ENCODE peak calls at places on chromosomes 16 and 17, in six cellular contexts. R, A, L, S, H and I are unnamed samples.

GRCh38 chr16:52469775-52470174 is 77.2 kb downstream of the TOX3 start:
- DNase-seq in L (no peak), R (no peak), H (no peak), S (no peak), A (peak), I (no peak)

GRCh38 chr16:27841061-27841801 is 222.3 kb downstream of the GSG1L start:
- DNase-seq in A (no peak), H (no peak), S (no peak), R (no peak), L (no peak), I (no peak)

GRCh38 chr17:72457712-72458111 is 336.9 kb downstream of the SOX9 start:
- DNase-seq in A (no peak), R (no peak), S (no peak), H (no peak), L (no peak), I (no peak)

GRCh38 chr16:19844945-19845641 is 39.6 kb downstream of the GPRC5B start:
- DNase-seq in R (peak), S (no peak), L (no peak), A (peak), H (no peak), I (peak)

GRCh38 chr16:76193851-76194620 is 83.2 kb upstream of the CNTNAP4 start:
- DNase-seq in R (no peak), A (no peak), L (no peak), H (no peak), S (no peak), I (peak)

GRCh38 chr17:38361700-38362465 is 10.2 kb downstream of the SOCS7 start:
- DNase-seq in L (no peak), A (no peak), S (no peak), H (no peak), R (peak), I (no peak)

GRCh38 chr17:47994714-47995113 is 23.8 kb downstream of the CDK5RAP3 start:
- DNase-seq in R (no peak), L (no peak), S (no peak), A (no peak), H (no peak), I (no peak)

GRCh38 chr16:71807905-71808592 is 585 bp downstream of the AP1G1 start:
- DNase-seq in S (peak), L (peak), R (peak), A (no peak), H (no peak), I (peak)

GRCh38 chr17:68868708-68869107 is 86.5 kb downstream of the ABCA8 start:
- DNase-seq in A (peak), R (peak), H (no peak), L (peak), S (no peak), I (peak)

GRCh38 chr16:66927012-66927436 is 1.7 kb upstream of the RRAD start:
- DNase-seq in S (peak), R (peak), H (no peak), L (no peak), A (peak), I (peak)

GRCh38 chr17:42623732-42624596 is 14.5 kb downstream of the TUBG1 start:
- DNase-seq in A (peak), S (no peak), L (no peak), H (no peak), R (no peak), I (peak)

GRCh38 chr17:55067697-55068439 is 99.3 kb downstream of the STXBP4 start:
- DNase-seq in R (peak), A (peak), S (no peak), H (no peak), L (no peak), I (peak)

GRCh38 chr16:85863384-85863774 is 35.6 kb upstream of the IRF8 start:
- DNase-seq in R (no peak), H (no peak), S (no peak), L (no peak), A (peak), I (no peak)

GRCh38 chr17:51351890-51352289 is 91.5 kb downstream of the UTP18 start:
- DNase-seq in S (peak), A (peak), L (no peak), H (no peak), R (no peak), I (peak)

GRCh38 chr17:69884361-69884760 is 190.7 kb upstream of the KCNJ16 start:
- DNase-seq in R (no peak), S (no peak), A (no peak), L (no peak), H (no peak), I (no peak)
- TF ChIP-seq CTCF in R (no peak), S (no peak), A (no peak), L (no peak), H (no peak), I (no peak)

GRCh38 chr17:81120695-81121621 is 44.3 kb upstream of the PVALEF start:
- DNase-seq in A (no peak), L (no peak), H (no peak), R (no peak), S (no peak), I (no peak)
- TF ChIP-seq CTCF in A (no peak), L (no peak), H (no peak), R (no peak), S (no peak), I (no peak)

DNA sequence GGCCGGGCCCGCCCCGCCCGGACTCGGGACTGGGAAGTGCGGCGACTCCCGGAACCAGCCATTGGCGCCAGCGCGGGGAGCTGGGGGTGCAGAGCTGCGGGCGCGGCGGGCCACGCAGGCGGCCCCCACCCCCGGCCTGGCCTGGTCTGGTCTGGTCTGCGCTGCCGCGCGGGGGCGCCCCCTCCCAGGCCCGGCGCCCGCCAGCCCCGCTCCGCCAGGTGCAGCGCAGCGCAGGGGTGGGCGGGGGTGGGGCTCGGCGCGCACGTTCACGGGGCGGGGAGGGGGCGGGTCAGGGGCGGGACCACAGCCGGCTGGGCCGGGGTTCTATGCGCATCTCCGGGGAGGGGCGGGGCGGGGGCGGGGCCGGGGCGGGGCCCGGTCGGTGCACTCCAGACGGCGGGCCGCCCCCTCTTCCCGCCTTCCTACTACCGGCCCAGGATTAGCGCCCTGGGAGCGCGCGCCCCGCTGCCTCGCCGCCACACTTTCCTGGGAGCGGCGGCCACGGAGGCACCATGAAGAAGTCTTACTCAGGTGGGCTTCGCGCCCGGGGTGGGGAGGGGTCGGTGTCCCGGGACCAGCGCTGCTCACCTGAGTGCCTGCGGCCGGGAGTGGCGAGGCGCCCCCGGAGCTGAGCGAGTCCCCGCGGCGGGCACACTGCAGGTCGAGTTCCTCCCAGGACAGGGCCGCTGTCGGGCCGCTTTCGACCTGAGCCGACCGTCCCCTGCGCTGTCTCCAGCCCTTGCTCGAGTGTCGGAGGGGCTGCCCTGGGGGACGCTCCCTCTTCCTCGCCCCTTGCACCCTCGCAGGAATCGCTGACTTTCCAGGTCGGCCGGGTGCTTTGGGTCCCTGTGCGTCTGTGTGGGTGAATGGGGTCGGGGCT is 140.5 kb downstream of the SEC14L1 start:
- DNase-seq in A (peak), S (peak), H (peak), R (peak), L (peak), I (no peak)
- TF ChIP-seq CTCF in A (no peak), S (no peak), H (no peak), R (no peak), L (peak), I (no peak)

GRCh38 chr17:36855459-36855858 is 81.8 kb upstream of the LHX1 start:
- DNase-seq in L (no peak), A (no peak), H (no peak), R (no peak), S (no peak), I (no peak)
- TF ChIP-seq CTCF in L (no peak), A (no peak), H (no peak), R (no peak), S (no peak), I (no peak)

GRCh38 chr16:9046667-9047055 is 44.8 kb upstream of the HAPSTR1 start:
- DNase-seq in R (no peak), S (no peak), L (no peak), A (no peak), H (no peak), I (no peak)

GRCh38 chr16:9049241-9049640 is 42.2 kb upstream of the HAPSTR1 start:
- DNase-seq in H (no peak), R (peak), L (no peak), S (no peak), A (peak), I (peak)

GRCh38 chr16:9050102-9050830 is 41.2 kb upstream of the HAPSTR1 start:
- DNase-seq in R (no peak), H (no peak), S (no peak), L (no peak), A (peak), I (peak)

GRCh38 chr16:9047689-9048301 is 43.6 kb upstream of the HAPSTR1 start:
- DNase-seq in L (peak), A (peak), H (no peak), S (peak), R (peak), I (peak)

DNA sequence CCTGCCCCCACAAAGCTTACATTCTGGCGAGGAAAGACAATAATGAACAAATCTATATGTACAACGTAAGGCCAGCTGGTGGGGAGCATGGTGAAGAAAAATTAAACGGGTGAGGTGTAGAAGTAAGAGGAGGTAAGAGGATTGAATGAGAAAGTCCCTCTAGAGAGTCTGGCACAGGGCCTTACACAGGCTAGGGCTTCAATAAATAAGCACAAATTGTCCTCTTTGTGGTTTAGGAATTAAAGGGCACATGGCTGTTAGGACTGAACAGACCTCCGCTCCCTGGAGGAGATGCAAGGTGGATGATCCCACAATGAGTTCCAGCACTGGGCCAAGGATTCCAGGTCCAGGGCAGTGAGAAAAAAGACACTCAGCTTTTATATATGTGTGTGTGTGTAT is 43.1 kb upstream of the HAPSTR1 start:
- DNase-seq in A (peak), S (no peak), H (no peak), L (no peak), R (no peak), I (peak)
- TF ChIP-seq CTCF in A (no peak), S (no peak), H (no peak), L (no peak), R (no peak), I (no peak)

GRCh38 chr17:63032141-63032540 is 66.1 kb downstream of the TANC2 start:
- DNase-seq in H (no peak), L (no peak), A (no peak), S (no peak), R (no peak), I (no peak)
- TF ChIP-seq CTCF in H (no peak), L (no peak), A (no peak), S (no peak), R (no peak), I (no peak)

GRCh38 chr17:10681866-10682446 is 15.4 kb downstream of the SCO1 start:
- DNase-seq in H (no peak), R (peak), A (peak), L (no peak), S (no peak), I (no peak)

GRCh38 chr17:10683853-10684252 is 13.5 kb downstream of the SCO1 start:
- DNase-seq in A (peak), L (no peak), H (no peak), R (peak), S (no peak), I (peak)

DNA sequence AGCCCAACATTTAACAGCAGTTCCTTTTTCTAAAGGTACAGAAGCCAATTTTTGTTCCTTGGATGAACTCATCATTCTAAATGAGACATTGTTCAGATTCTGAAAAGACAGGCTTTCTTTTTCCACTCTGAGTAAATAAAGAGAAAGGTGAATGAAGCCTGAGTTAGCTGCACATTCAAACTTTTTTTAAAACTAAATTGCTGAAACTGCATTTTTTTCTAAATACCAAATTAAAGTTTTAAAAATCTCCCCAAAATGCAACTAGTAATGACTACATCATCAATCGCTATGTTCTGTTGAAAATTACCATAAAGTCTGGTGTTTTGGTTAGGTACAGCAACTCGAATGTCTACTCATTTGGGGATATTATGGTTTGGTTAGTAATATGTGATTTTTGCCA is 9.8 kb downstream of the SCO1 start:
- DNase-seq in A (no peak), S (no peak), R (no peak), H (no peak), L (no peak), I (no peak)
- TF ChIP-seq CTCF in A (no peak), S (no peak), R (no peak), H (no peak), L (no peak), I (no peak)

GRCh38 chr16:50676684-50677225 is 4.4 kb downstream of the SNX20 start:
- DNase-seq in H (no peak), L (no peak), S (no peak), R (no peak), A (no peak), I (no peak)
- TF ChIP-seq CTCF in H (no peak), L (no peak), S (no peak), R (no peak), A (no peak), I (no peak)

GRCh38 chr17:18322522-18322921 is 7.4 kb downstream of the SMCR8 start:
- DNase-seq in R (no peak), A (no peak), S (no peak), L (no peak), H (no peak), I (no peak)
- TF ChIP-seq CTCF in R (no peak), A (no peak), S (no peak), L (no peak), H (no peak), I (no peak)

GRCh38 chr16:73569266-73569665 is 521.3 kb upstream of the ZFHX3 start:
- DNase-seq in L (no peak), S (no peak), R (no peak), A (no peak), H (no peak), I (no peak)

GRCh38 chr16:73568769-73569168 is 520.8 kb upstream of the ZFHX3 start:
- DNase-seq in L (no peak), R (no peak), H (no peak), S (no peak), A (no peak), I (no peak)

GRCh38 chr16:73563709-73564108 is 515.8 kb upstream of the ZFHX3 start:
- DNase-seq in A (no peak), L (no peak), H (no peak), S (no peak), R (no peak), I (no peak)

GRCh38 chr16:73565925-73566324 is 518.0 kb upstream of the ZFHX3 start:
- DNase-seq in A (no peak), R (no peak), H (no peak), S (no peak), L (no peak), I (no peak)

DNA sequence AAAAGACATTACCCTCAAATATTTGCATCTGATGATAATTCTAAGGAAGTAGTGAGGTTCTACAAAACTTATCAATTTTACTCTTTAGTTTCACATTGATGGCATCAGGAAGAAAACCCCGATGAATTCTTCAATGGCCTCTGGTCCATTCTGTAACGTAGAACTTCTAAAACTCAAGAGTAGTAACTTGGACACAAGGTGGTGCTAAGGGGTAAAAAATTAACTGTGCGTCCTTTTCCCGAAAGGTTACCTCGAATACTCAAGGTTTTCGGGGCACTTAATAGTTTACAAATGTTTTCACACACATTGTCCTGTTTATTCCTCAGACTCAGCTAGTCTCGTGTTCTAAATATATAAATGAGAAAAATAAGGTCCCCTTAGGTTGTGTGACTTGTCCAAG is 517.3 kb upstream of the ZFHX3 start:
- DNase-seq in R (peak), A (no peak), H (no peak), L (no peak), S (no peak), I (no peak)
- TF ChIP-seq CTCF in R (peak), A (no peak), H (no peak), L (no peak), S (no peak), I (no peak)